ENCODE peak calls at places on chromosomes 4 and X, in five cellular contexts. X is left lung, B is choroid plexus epithelial cell, U is AG04450, Y is NB4. Q is an unnamed sample.

GRCh38 chr4:54384563-54384962 is 155.5 kb downstream of the PDGFRA start:
- DNase-seq in U (no peak), X (no peak), Y (peak), B (peak), Q (peak)

GRCh38 chr4:103012085-103012484 is 7.4 kb downstream of the SLC9B1 start:
- DNase-seq in B (peak), X (no peak), U (peak), Y (no peak), Q (no peak)

GRCh38 chrX:153582896-153583295 is 16.0 kb downstream of the CCNQ start:
- DNase-seq in Y (peak), U (no peak), X (peak), B (peak), Q (no peak)

GRCh38 chr4:5079581-5079980 is 28.3 kb downstream of the STK32B start:
- DNase-seq in U (no peak), B (peak), Y (no peak), X (no peak), Q (no peak)

GRCh38 chrX:769796-770195 is 139.2 kb downstream of the SHOX start:
- DNase-seq in U (no peak), B (no peak), Y (no peak), X (no peak), Q (no peak)

GRCh38 chr4:78691971-78692814 is 84.0 kb upstream of the BMP2K start:
- DNase-seq in X (no peak), U (no peak), Y (peak), B (no peak), Q (no peak)

GRCh38 chr4:104868942-104869341 is 277.7 kb upstream of the TET2 start:
- DNase-seq in X (no peak), U (no peak), B (no peak), Y (no peak), Q (no peak)

GRCh38 chr4:169795585-169795984 is 37.8 kb upstream of the HPF1 start:
- DNase-seq in B (no peak), Y (no peak), X (no peak), U (no peak), Q (no peak)

GRCh38 chr4:159105761-159106243 is 2.9 kb downstream of the RAPGEF2 start:
- DNase-seq in B (peak), U (no peak), X (no peak), Y (peak), Q (no peak)

GRCh38 chrX:135923353-135923752 is 29.8 kb downstream of the SAGE1 start:
- DNase-seq in X (no peak), U (no peak), B (peak), Y (no peak), Q (no peak)

DNA sequence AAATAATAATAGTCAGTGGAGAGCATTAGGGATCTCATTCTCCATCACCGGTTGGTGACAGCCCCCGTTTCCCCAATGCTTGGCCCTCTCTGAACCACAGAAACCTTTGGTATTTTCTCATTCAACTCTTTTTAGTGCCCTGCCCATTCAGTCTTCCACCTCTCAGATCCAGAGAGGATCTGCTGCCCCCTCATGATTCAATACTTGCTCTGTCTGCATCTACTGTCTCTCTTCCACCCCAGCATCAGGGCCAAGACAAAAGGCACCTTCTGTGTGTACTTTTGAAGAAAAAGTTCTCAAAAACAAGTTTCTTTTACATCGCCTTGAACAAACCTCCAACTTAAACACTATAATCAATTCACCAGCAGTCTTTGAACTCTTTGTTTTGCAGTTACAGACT is 19.3 kb downstream of the CLTRN start:
- DNase-seq in U (no peak), X (no peak), Y (no peak), B (no peak), Q (no peak)
- TF ChIP-seq CTCF in U (no peak), X (no peak), Y (no peak), B (no peak), Q (no peak)

GRCh38 chrX:123588723-123589122 is 144.1 kb downstream of the THOC2 start:
- DNase-seq in U (no peak), Y (no peak), B (no peak), X (no peak), Q (no peak)
- TF ChIP-seq CTCF in U (no peak), Y (no peak), B (no peak), X (no peak), Q (no peak)

GRCh38 chrX:95351089-95351488 is 1333.6 kb upstream of the DIAPH2 start:
- DNase-seq in Y (no peak), U (no peak), X (no peak), B (no peak), Q (no peak)

GRCh38 chrX:95346854-95347253 is 1337.8 kb upstream of the DIAPH2 start:
- DNase-seq in X (no peak), U (no peak), B (peak), Y (peak), Q (no peak)
- TF ChIP-seq CTCF in X (no peak), U (peak), B (no peak), Y (no peak), Q (no peak)

GRCh38 chrX:107029752-107030151 is 29.7 kb upstream of the MORC4 start:
- DNase-seq in U (no peak), Y (no peak), X (no peak), B (no peak), Q (no peak)

DNA sequence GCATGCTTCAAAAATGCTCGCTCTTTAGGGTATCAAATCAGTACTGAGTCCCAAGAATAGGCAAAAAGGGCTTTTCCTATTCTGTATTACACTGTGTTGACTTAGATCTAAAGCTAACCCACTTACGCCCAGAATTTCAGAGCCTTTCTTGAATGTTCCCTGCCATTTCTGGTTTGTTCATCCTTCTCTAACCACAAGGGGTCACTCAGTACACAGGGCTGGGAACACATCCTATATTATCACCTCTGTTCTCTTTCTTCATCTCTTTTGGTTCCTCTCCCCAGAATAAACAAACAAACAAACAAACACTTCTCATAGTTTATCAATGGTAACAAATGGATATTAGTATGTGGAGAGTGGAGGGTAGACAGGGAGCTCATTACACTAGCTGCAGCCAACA is 25.5 kb upstream of the MORC4 start:
- DNase-seq in X (no peak), B (peak), U (no peak), Y (peak), Q (peak)
- TF ChIP-seq CTCF in X (no peak), B (peak), U (peak), Y (peak), Q (peak)

DNA sequence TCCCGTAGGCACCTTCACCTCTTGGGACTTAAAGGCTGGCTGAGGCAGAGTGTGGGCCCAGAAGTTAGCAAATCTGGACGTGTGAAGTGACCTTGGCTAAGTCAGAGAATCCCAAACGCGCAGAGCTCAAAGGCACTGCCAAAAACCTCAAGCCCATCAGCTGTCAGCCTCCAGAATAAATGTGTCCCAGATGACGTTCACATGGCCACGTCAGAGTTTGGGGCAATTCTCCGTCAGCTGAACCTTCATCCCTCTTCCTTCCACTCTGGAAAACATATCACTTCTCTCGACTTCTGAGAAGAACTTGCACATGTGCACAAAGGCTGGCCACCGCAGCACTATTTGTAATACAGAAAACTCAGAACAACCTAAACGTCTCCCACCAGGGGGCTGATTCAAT is 35.7 kb upstream of the APLN start:
- DNase-seq in X (no peak), Y (no peak), B (no peak), U (no peak), Q (no peak)
- TF ChIP-seq CTCF in X (no peak), Y (no peak), B (no peak), U (no peak), Q (no peak)

Q was measured in endothelial cell.